ENCODE peak calls at places on chromosome X, in seven cellular contexts. Q is tibial nerve, P is HepG2, C is sigmoid colon, D is stomach, O is SK-N-SH, V is H1. A is an unnamed sample.

GRCh38 chrX:981791-982626 is 230.4 kb downstream of the CRLF2 start:
- DNase-seq in D (no peak), P (no peak), O (no peak), V (peak), C (no peak), Q (no peak), A (no peak)

GRCh38 chrX:152641996-152642395 is 4.3 kb downstream of the GABRQ start:
- DNase-seq in Q (no peak), V (peak), P (no peak), D (no peak), O (peak), C (no peak), A (no peak)

GRCh38 chrX:121579016-121579760 is 531.8 kb downstream of the GLUD2 start:
- DNase-seq in Q (peak), O (peak), P (peak), C (no peak), D (no peak), V (no peak), A (no peak)

GRCh38 chrX:102930990-102931756 is 5.9 kb upstream of the RAB40AL start:
- DNase-seq in O (no peak), P (no peak), D (no peak), C (no peak), V (no peak), Q (no peak), A (no peak)

GRCh38 chrX:47380268-47380667 is 9.9 kb downstream of the ZNF157 start:
- DNase-seq in Q (peak), V (no peak), D (peak), P (peak), C (no peak), O (no peak), A (peak)

GRCh38 chrX:3526084-3526483 is 179.6 kb upstream of the MXRA5 start:
- DNase-seq in Q (no peak), D (no peak), P (no peak), C (no peak), V (no peak), O (no peak), A (no peak)

GRCh38 chrX:10615931-10616780 is 4.2 kb downstream of the MID1 start:
- DNase-seq in Q (peak), V (no peak), P (no peak), C (peak), D (peak), O (peak), A (no peak)

GRCh38 chrX:123080065-123080464 is 104.0 kb upstream of the GRIA3 start:
- DNase-seq in P (no peak), C (no peak), V (no peak), O (no peak), D (no peak), Q (no peak), A (no peak)

GRCh38 chrX:122188751-122189150 is 995.3 kb upstream of the GRIA3 start:
- DNase-seq in P (no peak), Q (no peak), D (no peak), O (no peak), C (no peak), V (no peak), A (no peak)

GRCh38 chrX:119015407-119016242 is 41.2 kb downstream of the LONRF3 start:
- DNase-seq in C (peak), D (peak), Q (peak), V (no peak), P (no peak), O (no peak), A (no peak)

GRCh38 chrX:28398352-28398751 is 188.9 kb upstream of the IL1RAPL1 start:
- DNase-seq in P (no peak), V (no peak), O (no peak), D (no peak), C (no peak), Q (no peak), A (no peak)

GRCh38 chrX:106952988-106953387 is 32.8 kb downstream of the CLDN2 start:
- DNase-seq in O (peak), D (no peak), C (no peak), V (no peak), Q (no peak), P (no peak), A (no peak)

GRCh38 chrX:106954041-106954440 is 33.8 kb downstream of the CLDN2 start:
- DNase-seq in D (no peak), P (no peak), Q (no peak), V (no peak), C (no peak), O (no peak), A (no peak)

GRCh38 chrX:106957856-106958255 is 37.7 kb downstream of the CLDN2 start:
- DNase-seq in V (no peak), C (no peak), O (no peak), D (no peak), P (no peak), Q (no peak), A (no peak)

GRCh38 chrX:106952089-106952488 is 31.9 kb downstream of the CLDN2 start:
- DNase-seq in O (no peak), Q (no peak), D (no peak), V (no peak), C (no peak), P (no peak), A (no peak)

GRCh38 chrX:106955004-106955772 is 35.0 kb downstream of the CLDN2 start:
- DNase-seq in D (no peak), P (peak), V (no peak), O (peak), C (no peak), Q (no peak), A (no peak)
- TF ChIP-seq EP300 in D (no peak), P (peak), V (no peak), O (no peak), C (no peak), Q (no peak), A (no peak)

DNA sequence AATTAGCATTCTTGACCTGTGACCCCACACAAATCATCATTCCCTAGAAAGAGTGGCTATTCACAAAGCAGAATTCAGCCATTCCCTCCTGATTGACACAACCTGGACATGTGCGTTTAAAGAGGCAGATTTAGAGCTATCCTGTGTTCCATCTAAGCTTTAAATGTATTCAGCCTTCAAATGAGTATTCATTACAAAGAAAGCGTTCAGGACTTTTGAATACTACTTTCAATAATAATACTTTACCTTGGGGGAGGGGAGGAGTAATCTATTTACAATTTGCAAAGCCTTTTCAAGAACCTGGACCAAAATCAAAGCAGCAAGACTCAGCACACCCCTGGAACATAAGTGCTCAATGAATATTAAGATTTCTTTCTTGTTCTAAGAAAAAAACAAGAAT is 22.5 kb upstream of the GPC4 start:
- DNase-seq in P (no peak), C (no peak), V (no peak), D (no peak), O (no peak), Q (no peak), A (no peak)
- H3K27ac ChIP-seq in P (no peak), C (no peak), V (no peak), D (no peak), O (no peak), Q (no peak), A (no peak)

GRCh38 chrX:41024755-41025154 is 60.5 kb upstream of the USP9X start:
- DNase-seq in O (no peak), P (no peak), V (no peak), D (no peak), Q (no peak), C (no peak), A (no peak)

GRCh38 chrX:41025926-41026325 is 59.3 kb upstream of the USP9X start:
- DNase-seq in O (no peak), D (no peak), P (no peak), Q (no peak), C (no peak), V (no peak), A (no peak)

GRCh38 chrX:41019041-41019392 is 66.2 kb upstream of the USP9X start:
- DNase-seq in C (no peak), D (no peak), P (no peak), V (no peak), O (no peak), Q (no peak), A (no peak)

GRCh38 chrX:41023098-41023497 is 62.1 kb upstream of the USP9X start:
- DNase-seq in C (no peak), D (no peak), Q (no peak), O (no peak), V (no peak), P (no peak), A (no peak)

GRCh38 chrX:41022579-41022978 is 62.7 kb upstream of the USP9X start:
- DNase-seq in V (no peak), P (peak), D (no peak), O (no peak), C (no peak), Q (no peak), A (no peak)
- TF ChIP-seq EP300 in V (no peak), P (peak), D (no peak), O (no peak), C (no peak), Q (no peak), A (no peak)

DNA sequence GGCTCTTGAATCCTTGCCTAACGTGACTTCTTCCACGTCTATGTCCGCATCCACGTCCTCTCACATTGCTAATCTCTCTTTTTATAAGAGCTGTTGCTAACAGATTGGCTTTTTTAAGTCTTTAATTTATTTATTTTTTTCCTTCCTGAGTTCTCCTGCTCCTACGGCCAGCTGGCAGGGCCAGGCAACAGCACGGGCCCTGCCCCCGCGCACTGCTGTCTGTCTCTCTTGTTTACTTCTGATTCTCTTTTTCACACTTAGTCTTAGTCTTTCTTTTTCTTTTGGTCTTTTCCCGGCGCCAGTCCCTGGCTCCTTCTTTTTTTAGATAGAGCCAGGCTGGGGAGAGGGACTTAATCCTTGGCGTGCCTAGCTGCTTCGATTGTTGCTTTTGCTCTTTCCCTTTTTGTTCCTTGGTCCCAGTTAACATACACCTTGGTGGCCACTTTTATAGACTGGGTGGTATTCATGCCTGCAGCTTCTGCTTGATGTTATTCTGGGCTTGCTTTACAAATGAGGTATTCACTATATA is 53.2 kb upstream of the RBMX start:
- DNase-seq in V (no peak), C (no peak), O (no peak), P (no peak), D (no peak), Q (no peak), A (no peak)
- H3K27ac ChIP-seq in V (no peak), C (peak), O (no peak), P (no peak), D (peak), Q (no peak), A (no peak)

GRCh38 chrX:40171513-40172168 is 73.9 kb upstream of the BCOR start:
- DNase-seq in P (no peak), O (no peak), Q (no peak), C (peak), V (peak), D (no peak), A (no peak)
- TF ChIP-seq EP300 in P (no peak), O (no peak), Q (no peak), C (no peak), V (no peak), D (no peak), A (no peak)

GRCh38 chrX:69263421-69263820 is 98.2 kb upstream of the PJA1 start:
- DNase-seq in V (no peak), O (no peak), C (no peak), D (no peak), Q (no peak), P (no peak), A (no peak)
- H3K27ac ChIP-seq in V (no peak), O (no peak), C (no peak), D (no peak), Q (no peak), P (no peak), A (no peak)